ENCODE peak calls at places on chromosomes 13 and 19, in eight cellular contexts. U, X, G, C, K, D, Z and V are unnamed samples.

GRCh38 chr19:44847144-44848035 is 1.3 kb downstream of the NECTIN2 start:
- DNase-seq in G (peak; percentile 52), C (no peak), K (peak; percentile 27), X (peak; percentile 92), Z (peak; percentile 61), U (peak; percentile 71), D (peak; percentile 69), V (peak; percentile 20)

GRCh38 chr19:45499196-45500180 is 1.2 kb downstream of the PPM1N start:
- DNase-seq in X (peak; percentile 64), G (no peak), D (peak; percentile 62), Z (no peak), K (peak; percentile 39), U (peak; percentile 46), C (no peak), V (peak; percentile 23)

GRCh38 chr13:111990362-111990761 is 76.6 kb upstream of the SOX1 start:
- DNase-seq in C (no peak), U (no peak), G (no peak), X (no peak), D (no peak), Z (no peak), K (no peak), V (no peak)

GRCh38 chr13:101556676-101557121 is 104.2 kb downstream of the ITGBL1 start:
- DNase-seq in G (no peak), X (no peak), D (peak; percentile 23), C (no peak), Z (no peak), K (peak; percentile 20), U (no peak), V (no peak)

GRCh38 chr19:768424-768823 is 17.5 kb downstream of the MISP start:
- DNase-seq in D (no peak), G (no peak), U (peak; percentile 90), X (peak; percentile 79), C (no peak), Z (peak; percentile 92), K (peak; percentile 50), V (no peak)

GRCh38 chr19:47074621-47075020 is 26.2 kb upstream of the TMEM160 start:
- DNase-seq in U (no peak), G (no peak), K (no peak), Z (no peak), C (no peak), D (no peak), X (no peak), V (no peak)

GRCh38 chr19:13920940-13921744 is 15.1 kb downstream of the CC2D1A start:
- DNase-seq in G (no peak), U (peak; percentile 57), C (no peak), K (peak; percentile 69), X (no peak), Z (peak; percentile 57), D (no peak), V (no peak)

GRCh38 chr13:40668335-40668734 is 1.9 kb upstream of the FOXO1 start:
- DNase-seq in G (no peak), U (peak; percentile 41), K (peak; percentile 36), D (peak; percentile 48), C (no peak), Z (no peak), X (peak; percentile 39), V (no peak)

GRCh38 chr13:51152713-51153112 is 41.6 kb upstream of the C13orf42 start:
- DNase-seq in X (peak; percentile 17), U (no peak), K (peak; percentile 11), Z (peak; percentile 8), D (no peak), C (no peak), G (no peak), V (no peak)

GRCh38 chr13:45055902-45056648 is 64.2 kb upstream of the GTF2F2 start:
- DNase-seq in U (peak; percentile 71), K (peak; percentile 78), C (no peak), Z (peak; percentile 88), X (no peak), D (no peak), G (no peak), V (no peak)

GRCh38 chr19:48961051-48961649 is 4.0 kb upstream of the FTL start:
- DNase-seq in X (no peak), C (no peak), K (no peak), U (no peak), D (no peak), Z (no peak), G (no peak), V (no peak)

GRCh38 chr13:73765651-73766384 is 368.4 kb downstream of the KLF12 start:
- DNase-seq in U (peak; percentile 91), G (peak; percentile 68), X (peak; percentile 80), Z (peak; percentile 87), C (no peak), D (peak; percentile 71), K (peak; percentile 71), V (peak; percentile 60)

GRCh38 chr19:30222993-30223865 is 149.0 kb upstream of the ZNF536 start:
- DNase-seq in C (no peak), Z (no peak), K (no peak), G (no peak), D (no peak), X (peak; percentile 29), U (no peak), V (peak; percentile 30)

GRCh38 chr19:40570313-40571004 is 6.2 kb upstream of the SHKBP1 start:
- DNase-seq in Z (peak; percentile 99), U (peak; percentile 100), G (peak; percentile 96), C (peak; percentile 94), X (peak; percentile 100), K (peak; percentile 100), D (peak; percentile 100), V (peak; percentile 98)
- TF ChIP-seq CTCF in Z (no peak), U (no peak), G (no peak), C (no peak), X (no peak), K (peak; percentile 40), D (peak; percentile 22), V (no peak)

GRCh38 chr13:94115054-94115453 is 364.4 kb downstream of the DCT start:
- DNase-seq in D (no peak), C (no peak), G (no peak), U (no peak), K (no peak), X (no peak), Z (no peak), V (no peak)
- TF ChIP-seq CTCF in D (no peak), C (no peak), G (no peak), U (no peak), K (no peak), X (no peak), Z (no peak), V (peak; percentile 32)

GRCh38 chr19:56301152-56301551 is 13.5 kb downstream of the ZSCAN5A start:
- DNase-seq in K (peak; percentile 3), U (peak; percentile 29), D (no peak), G (no peak), X (no peak), Z (no peak), C (no peak), V (no peak)
- TF ChIP-seq CTCF in K (peak; percentile 11), U (peak; percentile 25), D (no peak), G (peak; percentile 35), X (no peak), Z (no peak), C (no peak), V (peak; percentile 33)

GRCh38 chr19:56155124-56155687 is 14.1 kb downstream of the ZNF444 start:
- DNase-seq in K (no peak), X (no peak), C (no peak), Z (no peak), U (peak; percentile 11), G (no peak), D (no peak), V (no peak)
- TF ChIP-seq CTCF in K (peak; percentile 54), X (peak; percentile 22), C (no peak), Z (peak; percentile 37), U (peak; percentile 41), G (peak; percentile 20), D (peak; percentile 43), V (peak; percentile 38)

GRCh38 chr13:27023385-27023784 is 148.2 kb downstream of the USP12 start:
- DNase-seq in G (no peak), Z (no peak), X (no peak), U (no peak), D (no peak), K (no peak), C (no peak), V (no peak)
- TF ChIP-seq CTCF in G (no peak), Z (no peak), X (no peak), U (no peak), D (no peak), K (no peak), C (no peak), V (no peak)